ENCODE peak calls at places on chromosomes 3 and 15, in ten cellular contexts. One of them, this sample, is unnamed.

GRCh38 chr3:16203671-16204629 is 29.5 kb downstream of the GALNT15 start:
- DNase-seq in heart right ventricle: no peak
- DNase-seq in heart left ventricle: no peak
- DNase-seq in AG09319: no peak
- DNase-seq in GM13977: no peak
- DNase-seq in tibial nerve: no peak
- DNase-seq in thoracic aorta: no peak
- DNase-seq in Peyer's patch: no peak
- DNase-seq in GM12865: no peak
- DNase-seq in GM06990: no peak
- DNase-seq in this sample: no peak

GRCh38 chr3:38827791-38828190 is 11.8 kb upstream of the SCN10A start:
- DNase-seq in heart right ventricle: no peak
- DNase-seq in Peyer's patch: no peak
- DNase-seq in thoracic aorta: no peak
- DNase-seq in GM06990: no peak
- DNase-seq in AG09319: no peak
- DNase-seq in GM12865: no peak
- DNase-seq in tibial nerve: no peak
- DNase-seq in heart left ventricle: no peak
- DNase-seq in GM13977: no peak
- DNase-seq in this sample: no peak

GRCh38 chr3:10484709-10485108 is 20.7 kb downstream of the ATP2B2 start:
- DNase-seq in GM06990: no peak
- DNase-seq in heart right ventricle: no peak
- DNase-seq in GM12865: no peak
- DNase-seq in thoracic aorta: no peak
- DNase-seq in Peyer's patch: no peak
- DNase-seq in tibial nerve: no peak
- DNase-seq in AG09319: no peak
- DNase-seq in GM13977: no peak
- DNase-seq in heart left ventricle: no peak
- DNase-seq in this sample: no peak

GRCh38 chr3:122030381-122031122 is 8.5 kb upstream of the ILDR1 start:
- DNase-seq in Peyer's patch: no peak
- DNase-seq in heart right ventricle: no peak
- DNase-seq in GM12865: peak; percentile 87
- DNase-seq in GM13977: peak; percentile 56
- DNase-seq in tibial nerve: no peak
- DNase-seq in thoracic aorta: no peak
- DNase-seq in AG09319: no peak
- DNase-seq in GM06990: peak; percentile 54
- DNase-seq in heart left ventricle: no peak
- DNase-seq in this sample: no peak

GRCh38 chr15:35605790-35606189 is 59.8 kb upstream of the DPH6 start:
- DNase-seq in heart left ventricle: no peak
- DNase-seq in GM12865: no peak
- DNase-seq in thoracic aorta: no peak
- DNase-seq in GM13977: no peak
- DNase-seq in GM06990: no peak
- DNase-seq in AG09319: no peak
- DNase-seq in Peyer's patch: no peak
- DNase-seq in heart right ventricle: no peak
- DNase-seq in tibial nerve: no peak
- DNase-seq in this sample: no peak

GRCh38 chr3:99731499-99731898 is 86.2 kb upstream of the CMSS1 start:
- DNase-seq in GM12865: peak; percentile 68
- DNase-seq in heart right ventricle: no peak
- DNase-seq in AG09319: no peak
- DNase-seq in GM13977: peak; percentile 7
- DNase-seq in heart left ventricle: no peak
- DNase-seq in thoracic aorta: no peak
- DNase-seq in GM06990: no peak
- DNase-seq in tibial nerve: no peak
- DNase-seq in Peyer's patch: no peak
- DNase-seq in this sample: no peak

GRCh38 chr15:34584321-34584668 is 844 bp upstream of the GOLGA8B start:
- DNase-seq in heart left ventricle: no peak
- DNase-seq in tibial nerve: no peak
- DNase-seq in thoracic aorta: no peak
- DNase-seq in heart right ventricle: no peak
- DNase-seq in AG09319: no peak
- DNase-seq in GM12865: no peak
- DNase-seq in GM13977: peak; percentile 37
- DNase-seq in Peyer's patch: no peak
- DNase-seq in GM06990: no peak
- DNase-seq in this sample: no peak

GRCh38 chr15:22794063-22794462 is 7.6 kb downstream of the NIPA1 start:
- DNase-seq in thoracic aorta: no peak
- DNase-seq in heart left ventricle: no peak
- DNase-seq in tibial nerve: no peak
- DNase-seq in GM06990: no peak
- DNase-seq in GM13977: no peak
- DNase-seq in Peyer's patch: no peak
- DNase-seq in GM12865: no peak
- DNase-seq in heart right ventricle: no peak
- DNase-seq in AG09319: no peak
- DNase-seq in this sample: no peak

GRCh38 chr3:43893721-43894120 is 203.0 kb downstream of the ABHD5 start:
- DNase-seq in Peyer's patch: no peak
- DNase-seq in GM12865: no peak
- DNase-seq in AG09319: no peak
- DNase-seq in GM13977: peak; percentile 25
- DNase-seq in heart left ventricle: no peak
- DNase-seq in GM06990: no peak
- DNase-seq in heart right ventricle: no peak
- DNase-seq in thoracic aorta: no peak
- DNase-seq in tibial nerve: no peak
- DNase-seq in this sample: no peak

GRCh38 chr3:183268361-183268760 is 15.3 kb downstream of the B3GNT5 start:
- DNase-seq in AG09319: no peak
- DNase-seq in heart left ventricle: no peak
- DNase-seq in GM13977: no peak
- DNase-seq in tibial nerve: no peak
- DNase-seq in Peyer's patch: no peak
- DNase-seq in thoracic aorta: no peak
- DNase-seq in heart right ventricle: no peak
- DNase-seq in GM12865: no peak
- DNase-seq in GM06990: no peak
- DNase-seq in this sample: no peak

GRCh38 chr3:36678216-36679013 is 85.9 kb downstream of the DCLK3 start:
- DNase-seq in GM13977: no peak
- DNase-seq in GM06990: no peak
- DNase-seq in Peyer's patch: no peak
- DNase-seq in AG09319: no peak
- DNase-seq in tibial nerve: no peak
- DNase-seq in heart right ventricle: no peak
- DNase-seq in thoracic aorta: no peak
- DNase-seq in GM12865: no peak
- DNase-seq in heart left ventricle: no peak
- DNase-seq in this sample: no peak

GRCh38 chr3:55090310-55090709 is 162.5 kb upstream of the LRTM1 start:
- DNase-seq in tibial nerve: no peak
- DNase-seq in GM13977: no peak
- DNase-seq in GM12865: no peak
- DNase-seq in AG09319: no peak
- DNase-seq in GM06990: no peak
- DNase-seq in thoracic aorta: no peak
- DNase-seq in heart right ventricle: no peak
- DNase-seq in heart left ventricle: no peak
- DNase-seq in Peyer's patch: no peak
- DNase-seq in this sample: no peak

GRCh38 chr15:62125763-62126162 is 39.3 kb downstream of the C2CD4B start:
- DNase-seq in tibial nerve: no peak
- DNase-seq in GM12865: peak; percentile 31
- DNase-seq in GM06990: no peak
- DNase-seq in thoracic aorta: no peak
- DNase-seq in Peyer's patch: no peak
- DNase-seq in heart left ventricle: peak; percentile 32
- DNase-seq in AG09319: no peak
- DNase-seq in GM13977: no peak
- DNase-seq in heart right ventricle: peak; percentile 38
- DNase-seq in this sample: peak; percentile 11

GRCh38 chr3:99114565-99115291 is 213.2 kb upstream of the DCBLD2 start:
- DNase-seq in thoracic aorta: no peak
- DNase-seq in tibial nerve: no peak
- DNase-seq in AG09319: no peak
- DNase-seq in heart right ventricle: no peak
- DNase-seq in heart left ventricle: no peak
- DNase-seq in GM12865: peak; percentile 54
- DNase-seq in GM13977: no peak
- DNase-seq in GM06990: no peak
- DNase-seq in Peyer's patch: no peak
- DNase-seq in this sample: no peak

GRCh38 chr15:77004189-77004588 is 9.3 kb downstream of the PSTPIP1 start:
- DNase-seq in tibial nerve: peak; percentile 38
- DNase-seq in GM06990: no peak
- DNase-seq in AG09319: no peak
- DNase-seq in heart left ventricle: peak; percentile 69
- DNase-seq in heart right ventricle: peak; percentile 56
- DNase-seq in thoracic aorta: no peak
- DNase-seq in Peyer's patch: peak; percentile 25
- DNase-seq in GM13977: no peak
- DNase-seq in GM12865: no peak
- DNase-seq in this sample: no peak

GRCh38 chr15:59244337-59244736 is 37.7 kb downstream of the LDHAL6B start:
- DNase-seq in heart right ventricle: no peak
- DNase-seq in GM12865: peak; percentile 73
- DNase-seq in GM06990: peak; percentile 23
- DNase-seq in AG09319: no peak
- DNase-seq in GM13977: peak; percentile 54
- DNase-seq in heart left ventricle: no peak
- DNase-seq in Peyer's patch: no peak
- DNase-seq in tibial nerve: no peak
- DNase-seq in thoracic aorta: no peak
- DNase-seq in this sample: no peak

GRCh38 chr3:28651159-28651558 is 302.5 kb upstream of the AZI2 start:
- DNase-seq in GM06990: no peak
- DNase-seq in heart left ventricle: no peak
- DNase-seq in tibial nerve: no peak
- DNase-seq in thoracic aorta: no peak
- DNase-seq in Peyer's patch: no peak
- DNase-seq in heart right ventricle: no peak
- DNase-seq in AG09319: no peak
- DNase-seq in GM13977: no peak
- DNase-seq in GM12865: no peak
- DNase-seq in this sample: no peak

GRCh38 chr15:101024709-101025108 is 105.6 kb downstream of the LRRK1 start:
- DNase-seq in thoracic aorta: no peak
- DNase-seq in heart left ventricle: no peak
- DNase-seq in GM12865: no peak
- DNase-seq in Peyer's patch: peak; percentile 6
- DNase-seq in tibial nerve: no peak
- DNase-seq in GM13977: no peak
- DNase-seq in heart right ventricle: peak; percentile 3
- DNase-seq in AG09319: no peak
- DNase-seq in GM06990: no peak
- DNase-seq in this sample: no peak

GRCh38 chr3:99903844-99904243 is 86.2 kb downstream of the CMSS1 start:
- DNase-seq in tibial nerve: no peak
- DNase-seq in Peyer's patch: no peak
- DNase-seq in heart left ventricle: no peak
- DNase-seq in GM06990: no peak
- DNase-seq in GM13977: no peak
- DNase-seq in heart right ventricle: no peak
- DNase-seq in thoracic aorta: no peak
- DNase-seq in GM12865: no peak
- DNase-seq in AG09319: no peak
- DNase-seq in this sample: no peak

GRCh38 chr15:88776646-88777045 is 26.6 kb upstream of the ACAN start:
- DNase-seq in Peyer's patch: no peak
- DNase-seq in GM12865: no peak
- DNase-seq in thoracic aorta: no peak
- DNase-seq in tibial nerve: no peak
- DNase-seq in AG09319: no peak
- DNase-seq in heart right ventricle: no peak
- DNase-seq in GM13977: no peak
- DNase-seq in heart left ventricle: no peak
- DNase-seq in GM06990: no peak
- DNase-seq in this sample: no peak

GRCh38 chr3:61110576-61110975 is 140.7 kb downstream of the FHIT start:
- DNase-seq in tibial nerve: no peak
- DNase-seq in Peyer's patch: no peak
- DNase-seq in AG09319: no peak
- DNase-seq in thoracic aorta: no peak
- DNase-seq in GM13977: peak; percentile 20
- DNase-seq in GM12865: peak; percentile 43
- DNase-seq in GM06990: peak; percentile 33
- DNase-seq in heart right ventricle: no peak
- DNase-seq in heart left ventricle: no peak
- DNase-seq in this sample: no peak

GRCh38 chr3:58577269-58577821 is at the start of gene FAM107A:
- DNase-seq in GM13977: no peak
- DNase-seq in Peyer's patch: no peak
- DNase-seq in GM06990: no peak
- DNase-seq in tibial nerve: peak; percentile 58
- DNase-seq in AG09319: peak; percentile 74
- DNase-seq in GM12865: no peak
- DNase-seq in thoracic aorta: peak; percentile 32
- DNase-seq in heart left ventricle: peak; percentile 64
- DNase-seq in heart right ventricle: peak; percentile 73
- DNase-seq in this sample: peak; percentile 40
- TF ChIP-seq CTCF in GM13977: no peak
- TF ChIP-seq CTCF in Peyer's patch: no peak
- TF ChIP-seq CTCF in GM06990: no peak
- TF ChIP-seq CTCF in tibial nerve: peak; percentile 47
- TF ChIP-seq CTCF in AG09319: peak; percentile 62
- TF ChIP-seq CTCF in GM12865: no peak
- TF ChIP-seq CTCF in thoracic aorta: no peak
- TF ChIP-seq CTCF in heart left ventricle: peak; percentile 38
- TF ChIP-seq CTCF in heart right ventricle: peak; percentile 30
- TF ChIP-seq CTCF in this sample: peak; percentile 40

GRCh38 chr3:63333815-63334214 is 55.7 kb downstream of the SYNPR start:
- DNase-seq in tibial nerve: no peak
- DNase-seq in heart right ventricle: no peak
- DNase-seq in thoracic aorta: no peak
- DNase-seq in GM12865: no peak
- DNase-seq in AG09319: no peak
- DNase-seq in Peyer's patch: no peak
- DNase-seq in GM06990: no peak
- DNase-seq in heart left ventricle: no peak
- DNase-seq in GM13977: no peak
- DNase-seq in this sample: no peak
- TF ChIP-seq CTCF in tibial nerve: no peak
- TF ChIP-seq CTCF in heart right ventricle: no peak
- TF ChIP-seq CTCF in thoracic aorta: no peak
- TF ChIP-seq CTCF in GM12865: no peak
- TF ChIP-seq CTCF in AG09319: no peak
- TF ChIP-seq CTCF in Peyer's patch: peak; percentile 4
- TF ChIP-seq CTCF in GM06990: peak; percentile 8
- TF ChIP-seq CTCF in heart left ventricle: peak; percentile 28
- TF ChIP-seq CTCF in GM13977: no peak
- TF ChIP-seq CTCF in this sample: no peak

GRCh38 chr15:75732809-75733451 is 20.3 kb upstream of the CSPG4 start:
- DNase-seq in heart right ventricle: peak; percentile 79
- DNase-seq in AG09319: no peak
- DNase-seq in GM13977: peak; percentile 73
- DNase-seq in GM12865: peak; percentile 70
- DNase-seq in tibial nerve: peak; percentile 60
- DNase-seq in GM06990: peak; percentile 46
- DNase-seq in heart left ventricle: peak; percentile 65
- DNase-seq in Peyer's patch: peak; percentile 44
- DNase-seq in thoracic aorta: no peak
- DNase-seq in this sample: no peak
- TF ChIP-seq CTCF in heart right ventricle: peak; percentile 87
- TF ChIP-seq CTCF in AG09319: peak; percentile 84
- TF ChIP-seq CTCF in GM13977: peak; percentile 85
- TF ChIP-seq CTCF in GM12865: peak; percentile 83
- TF ChIP-seq CTCF in tibial nerve: peak; percentile 95
- TF ChIP-seq CTCF in GM06990: peak; percentile 74
- TF ChIP-seq CTCF in heart left ventricle: peak; percentile 82
- TF ChIP-seq CTCF in Peyer's patch: peak; percentile 81
- TF ChIP-seq CTCF in thoracic aorta: peak; percentile 94
- TF ChIP-seq CTCF in this sample: peak; percentile 90

GRCh38 chr3:150349314-150350097 is 58.6 kb upstream of the TSC22D2 start:
- DNase-seq in heart right ventricle: peak; percentile 84
- DNase-seq in GM12865: no peak
- DNase-seq in tibial nerve: peak; percentile 30
- DNase-seq in AG09319: no peak
- DNase-seq in GM06990: no peak
- DNase-seq in Peyer's patch: no peak
- DNase-seq in thoracic aorta: peak; percentile 28
- DNase-seq in GM13977: no peak
- DNase-seq in heart left ventricle: peak; percentile 76
- DNase-seq in this sample: no peak
- TF ChIP-seq CTCF in heart right ventricle: no peak
- TF ChIP-seq CTCF in GM12865: no peak
- TF ChIP-seq CTCF in tibial nerve: peak; percentile 38
- TF ChIP-seq CTCF in AG09319: no peak
- TF ChIP-seq CTCF in GM06990: no peak
- TF ChIP-seq CTCF in Peyer's patch: no peak
- TF ChIP-seq CTCF in thoracic aorta: peak; percentile 10
- TF ChIP-seq CTCF in GM13977: peak; percentile 36
- TF ChIP-seq CTCF in heart left ventricle: peak; percentile 15
- TF ChIP-seq CTCF in this sample: no peak

This sample was measured in AG09309.